ENCODE peak calls at places on chromosomes 7 and 10, in six cellular contexts. W, X, R, Q, L and J are unnamed samples.

GRCh38 chr7:104552102-104552501 is 223.7 kb downstream of the LHFPL3 start:
- DNase-seq in W (peak; percentile 6), X (no peak), R (peak; percentile 48), Q (no peak), L (no peak), J (no peak)

GRCh38 chr10:130078120-130078519 is 32.5 kb downstream of the C10orf143 start:
- DNase-seq in W (no peak), X (no peak), R (no peak), Q (no peak), L (no peak), J (no peak)

GRCh38 chr7:45920543-45921380 is at the start of gene IGFBP3:
- DNase-seq in W (peak; percentile 67), X (no peak), R (peak; percentile 38), Q (peak; percentile 56), L (no peak), J (no peak)

GRCh38 chr10:112738586-112739218 is 211.3 kb upstream of the TCF7L2 start:
- DNase-seq in W (peak; percentile 64), X (no peak), R (no peak), Q (no peak), L (no peak), J (no peak)

GRCh38 chr7:133984023-133984422 is 143.1 kb upstream of the LRGUK start:
- DNase-seq in W (no peak), X (no peak), R (peak; percentile 1), Q (no peak), L (no peak), J (no peak)

GRCh38 chr10:103967433-103968142 is 648 bp downstream of the SLK start:
- DNase-seq in W (peak; percentile 31), X (no peak), R (peak; percentile 18), Q (no peak), L (no peak), J (no peak)

GRCh38 chr10:3396116-3396515 is 223.5 kb upstream of the PITRM1 start:
- DNase-seq in W (no peak), X (no peak), R (no peak), Q (no peak), L (no peak), J (no peak)

GRCh38 chr10:4241724-4242345 is 456.8 kb upstream of the KLF6 start:
- DNase-seq in W (peak; percentile 100), X (no peak), R (peak; percentile 18), Q (peak; percentile 34), L (no peak), J (peak; percentile 99)

GRCh38 chr7:47100815-47101435 is 481.0 kb downstream of the TNS3 start:
- DNase-seq in W (peak; percentile 66), X (no peak), R (peak; percentile 47), Q (peak; percentile 27), L (no peak), J (no peak)

GRCh38 chr10:16653223-16653622 is 131.5 kb upstream of the C1QL3 start:
- DNase-seq in W (no peak), X (no peak), R (no peak), Q (no peak), L (no peak), J (no peak)

GRCh38 chr7:79778786-79779382 is 325.4 kb upstream of the MAGI2 start:
- DNase-seq in W (peak; percentile 90), X (no peak), R (no peak), Q (no peak), L (no peak), J (peak; percentile 78)

GRCh38 chr7:24325708-24326107 is 41.7 kb downstream of the NPY start:
- DNase-seq in W (no peak), X (no peak), R (no peak), Q (no peak), L (no peak), J (no peak)

GRCh38 chr7:2299131-2299829 is 15.0 kb downstream of the SNX8 start:
- DNase-seq in W (peak; percentile 75), X (peak; percentile 15), R (no peak), Q (no peak), L (no peak), J (peak; percentile 82)

GRCh38 chr10:70752571-70752970 is 32.6 kb downstream of the TBATA start:
- DNase-seq in W (no peak), X (no peak), R (no peak), Q (no peak), L (no peak), J (no peak)

GRCh38 chr10:34219860-34220518 is 595.1 kb downstream of the PARD3 start:
- DNase-seq in W (no peak), X (no peak), R (no peak), Q (no peak), L (no peak), J (no peak)

GRCh38 chr10:88932539-88933256 is 19.9 kb downstream of the ACTA2 start:
- DNase-seq in W (peak; percentile 87), X (peak; percentile 8), R (peak; percentile 31), Q (peak; percentile 71), L (peak; percentile 26), J (peak; percentile 65)

GRCh38 chr7:41114166-41114565 is 588.7 kb downstream of the INHBA start:
- DNase-seq in W (peak; percentile 17), X (no peak), R (no peak), Q (no peak), L (no peak), J (no peak)

GRCh38 chr10:96292971-96293909 is 11.0 kb upstream of the DNTT start:
- DNase-seq in W (peak; percentile 59), X (no peak), R (peak; percentile 9), Q (no peak), L (no peak), J (peak; percentile 11)

GRCh38 chr10:50529660-50530059 is 94.1 kb downstream of the SGMS1 start:
- DNase-seq in W (no peak), X (no peak), R (no peak), Q (no peak), L (no peak), J (no peak)

GRCh38 chr10:50554995-50555568 is 68.7 kb downstream of the SGMS1 start:
- DNase-seq in W (peak; percentile 57), X (no peak), R (no peak), Q (no peak), L (no peak), J (no peak)

GRCh38 chr7:127347567-127348246 is 44.8 kb downstream of the ZNF800 start:
- DNase-seq in W (peak; percentile 63), X (peak; percentile 62), R (peak; percentile 59), Q (peak; percentile 40), L (peak; percentile 74), J (no peak)

GRCh38 chr10:23375366-23375765 is 30.8 kb upstream of the C10orf67 start:
- DNase-seq in W (no peak), X (no peak), R (no peak), Q (no peak), L (no peak), J (no peak)

GRCh38 chr10:79268100-79268670 is 79.1 kb upstream of the PPIF start:
- DNase-seq in W (peak; percentile 36), X (no peak), R (no peak), Q (no peak), L (no peak), J (peak; percentile 40)

GRCh38 chr10:16799621-16800020 is 17.6 kb downstream of the RSU1 start:
- DNase-seq in W (no peak), X (no peak), R (no peak), Q (no peak), L (no peak), J (no peak)

GRCh38 chr7:154736389-154736788 is 266.5 kb downstream of the PAXIP1 start:
- DNase-seq in W (no peak), X (no peak), R (no peak), Q (no peak), L (no peak), J (no peak)

GRCh38 chr10:47033541-47034270 is 122.5 kb downstream of the PTPN20 start:
- DNase-seq in W (no peak), X (no peak), R (no peak), Q (no peak), L (no peak), J (no peak)